ENCODE peak calls at places on chromosomes 7 and 10, in four cellular contexts. S is NCI-H82, R is T-helper 9 cell, Z is ovary. U is an unnamed sample.

GRCh38 chr10:76937056-76937665 is 700.4 kb downstream of the KCNMA1 start:
- DNase-seq in S (no peak), Z (no peak), R (no peak), U (no peak)

GRCh38 chr7:145957160-145957890 is 159.3 kb upstream of the CNTNAP2 start:
- DNase-seq in S (no peak), Z (no peak), R (no peak), U (no peak)

GRCh38 chr7:22561895-22562593 is 62.1 kb upstream of the STEAP1B start:
- DNase-seq in Z (no peak), R (no peak), S (no peak), U (no peak)

GRCh38 chr10:92573091-92573797 is 649 bp downstream of the IDE start:
- DNase-seq in Z (peak), R (peak), S (peak), U (no peak)

GRCh38 chr10:29470355-29470705 is 164.4 kb downstream of the SVIL start:
- DNase-seq in S (peak), R (no peak), Z (no peak), U (no peak)

GRCh38 chr10:131169146-131169545 is 142.4 kb downstream of the TCERG1L start:
- DNase-seq in S (no peak), Z (no peak), R (no peak), U (no peak)

GRCh38 chr10:72260588-72261322 is 13.0 kb upstream of the DDIT4 start:
- DNase-seq in S (peak), R (peak), Z (peak), U (peak)

GRCh38 chr10:124544711-124545110 is 83.1 kb downstream of the LHPP start:
- DNase-seq in S (no peak), Z (no peak), R (no peak), U (peak)

GRCh38 chr7:106717997-106718871 is 57.3 kb upstream of the CCDC71L start:
- DNase-seq in S (no peak), Z (no peak), R (peak), U (peak)

GRCh38 chr7:86454753-86455152 is 189.0 kb upstream of the GRM3 start:
- DNase-seq in Z (no peak), R (no peak), S (no peak), U (no peak)

GRCh38 chr7:157684596-157685429 is 348.0 kb downstream of the DNAJB6 start:
- DNase-seq in Z (no peak), R (no peak), S (no peak), U (no peak)

GRCh38 chr7:120273476-120273975 is 551 bp downstream of the KCND2 start:
- DNase-seq in S (peak), Z (peak), R (no peak), U (no peak)

GRCh38 chr10:103679096-103679790 is 176.1 kb downstream of the SH3PXD2A start:
- DNase-seq in Z (no peak), S (no peak), R (no peak), U (no peak)

GRCh38 chr7:133082390-133082766 is 488 bp upstream of the CHCHD3 start:
- DNase-seq in Z (no peak), R (no peak), S (no peak), U (no peak)

GRCh38 chr7:45258533-45259226 is 101.1 kb downstream of the RAMP3 start:
- DNase-seq in Z (no peak), S (no peak), R (no peak), U (no peak)

U was measured in Jurkat, Clone E6-1.